ENCODE peak calls at places on chromosomes 13 and 19, in seven cellular contexts. One of them, this sample, is unnamed.

GRCh38 chr19:17865364-17866311 is 5.9 kb downstream of the RPL18A start:
- DNase-seq in uterus: no peak
- DNase-seq in cardiac muscle cell: no peak
- DNase-seq in neural progenitor cell: no peak
- DNase-seq in suprapubic skin: no peak
- DNase-seq in AG04450: no peak
- DNase-seq in heart left ventricle: no peak
- DNase-seq in this sample: no peak

GRCh38 chr13:114097504-114097892 is 34.9 kb downstream of the RASA3 start:
- DNase-seq in uterus: no peak
- DNase-seq in cardiac muscle cell: no peak
- DNase-seq in neural progenitor cell: no peak
- DNase-seq in suprapubic skin: peak; percentile 49
- DNase-seq in AG04450: no peak
- DNase-seq in heart left ventricle: no peak
- DNase-seq in this sample: no peak

GRCh38 chr13:113616281-113616906 is 31.8 kb downstream of the TFDP1 start:
- DNase-seq in uterus: no peak
- DNase-seq in cardiac muscle cell: peak; percentile 84
- DNase-seq in neural progenitor cell: no peak
- DNase-seq in suprapubic skin: no peak
- DNase-seq in AG04450: no peak
- DNase-seq in heart left ventricle: no peak
- DNase-seq in this sample: no peak

GRCh38 chr13:70964124-70964523 is 855.9 kb upstream of the KLHL1 start:
- DNase-seq in uterus: no peak
- DNase-seq in cardiac muscle cell: no peak
- DNase-seq in neural progenitor cell: peak; percentile 33
- DNase-seq in suprapubic skin: no peak
- DNase-seq in AG04450: no peak
- DNase-seq in heart left ventricle: no peak
- DNase-seq in this sample: no peak

GRCh38 chr13:36907801-36908200 is 12.2 kb downstream of the SMAD9 start:
- DNase-seq in uterus: no peak
- DNase-seq in cardiac muscle cell: no peak
- DNase-seq in neural progenitor cell: no peak
- DNase-seq in suprapubic skin: no peak
- DNase-seq in AG04450: no peak
- DNase-seq in heart left ventricle: no peak
- DNase-seq in this sample: no peak

GRCh38 chr19:35518313-35518712 is 4.9 kb upstream of the DMKN start:
- DNase-seq in uterus: no peak
- DNase-seq in cardiac muscle cell: peak; percentile 98
- DNase-seq in neural progenitor cell: no peak
- DNase-seq in suprapubic skin: no peak
- DNase-seq in AG04450: peak; percentile 92
- DNase-seq in heart left ventricle: no peak
- DNase-seq in this sample: peak; percentile 86

GRCh38 chr19:14370169-14370998 is 10.9 kb upstream of the ADGRE5 start:
- DNase-seq in uterus: no peak
- DNase-seq in cardiac muscle cell: no peak
- DNase-seq in neural progenitor cell: no peak
- DNase-seq in suprapubic skin: no peak
- DNase-seq in AG04450: no peak
- DNase-seq in heart left ventricle: no peak
- DNase-seq in this sample: no peak

GRCh38 chr13:84481958-84482357 is 599.7 kb upstream of the SLITRK1 start:
- DNase-seq in uterus: no peak
- DNase-seq in cardiac muscle cell: peak; percentile 6
- DNase-seq in neural progenitor cell: no peak
- DNase-seq in suprapubic skin: no peak
- DNase-seq in AG04450: peak; percentile 57
- DNase-seq in heart left ventricle: no peak
- DNase-seq in this sample: peak; percentile 9

GRCh38 chr13:25827986-25828385 is 223.8 kb downstream of the SHISA2 start:
- DNase-seq in uterus: no peak
- DNase-seq in cardiac muscle cell: no peak
- DNase-seq in neural progenitor cell: no peak
- DNase-seq in suprapubic skin: no peak
- DNase-seq in AG04450: no peak
- DNase-seq in heart left ventricle: no peak
- DNase-seq in this sample: no peak

GRCh38 chr19:48368942-48369341 is 4.8 kb downstream of the SYNGR4 start:
- DNase-seq in uterus: no peak
- DNase-seq in cardiac muscle cell: no peak
- DNase-seq in neural progenitor cell: no peak
- DNase-seq in suprapubic skin: no peak
- DNase-seq in AG04450: no peak
- DNase-seq in heart left ventricle: no peak
- DNase-seq in this sample: no peak

GRCh38 chr13:33119022-33119735 is 103.0 kb downstream of the KL start:
- DNase-seq in uterus: no peak
- DNase-seq in cardiac muscle cell: no peak
- DNase-seq in neural progenitor cell: no peak
- DNase-seq in suprapubic skin: no peak
- DNase-seq in AG04450: no peak
- DNase-seq in heart left ventricle: no peak
- DNase-seq in this sample: no peak

GRCh38 chr19:16566161-16566560 is 6.1 kb downstream of the SLC35E1 start:
- DNase-seq in uterus: no peak
- DNase-seq in cardiac muscle cell: no peak
- DNase-seq in neural progenitor cell: no peak
- DNase-seq in suprapubic skin: no peak
- DNase-seq in AG04450: no peak
- DNase-seq in heart left ventricle: no peak
- DNase-seq in this sample: no peak

GRCh38 chr13:28984825-28985224 is 164.7 kb downstream of the MTUS2 start:
- DNase-seq in uterus: no peak
- DNase-seq in cardiac muscle cell: no peak
- DNase-seq in neural progenitor cell: no peak
- DNase-seq in suprapubic skin: no peak
- DNase-seq in AG04450: no peak
- DNase-seq in heart left ventricle: no peak
- DNase-seq in this sample: no peak

GRCh38 chr19:47232422-47233211 is 1.6 kb upstream of the BBC3 start:
- DNase-seq in uterus: no peak
- DNase-seq in cardiac muscle cell: peak; percentile 56
- DNase-seq in neural progenitor cell: no peak
- DNase-seq in suprapubic skin: no peak
- DNase-seq in AG04450: no peak
- DNase-seq in heart left ventricle: no peak
- DNase-seq in this sample: peak; percentile 41

GRCh38 chr13:79612604-79613003 is 131.6 kb downstream of the NDFIP2 start:
- DNase-seq in uterus: no peak
- DNase-seq in cardiac muscle cell: no peak
- DNase-seq in neural progenitor cell: no peak
- DNase-seq in suprapubic skin: no peak
- DNase-seq in AG04450: no peak
- DNase-seq in heart left ventricle: no peak
- DNase-seq in this sample: no peak

DNA sequence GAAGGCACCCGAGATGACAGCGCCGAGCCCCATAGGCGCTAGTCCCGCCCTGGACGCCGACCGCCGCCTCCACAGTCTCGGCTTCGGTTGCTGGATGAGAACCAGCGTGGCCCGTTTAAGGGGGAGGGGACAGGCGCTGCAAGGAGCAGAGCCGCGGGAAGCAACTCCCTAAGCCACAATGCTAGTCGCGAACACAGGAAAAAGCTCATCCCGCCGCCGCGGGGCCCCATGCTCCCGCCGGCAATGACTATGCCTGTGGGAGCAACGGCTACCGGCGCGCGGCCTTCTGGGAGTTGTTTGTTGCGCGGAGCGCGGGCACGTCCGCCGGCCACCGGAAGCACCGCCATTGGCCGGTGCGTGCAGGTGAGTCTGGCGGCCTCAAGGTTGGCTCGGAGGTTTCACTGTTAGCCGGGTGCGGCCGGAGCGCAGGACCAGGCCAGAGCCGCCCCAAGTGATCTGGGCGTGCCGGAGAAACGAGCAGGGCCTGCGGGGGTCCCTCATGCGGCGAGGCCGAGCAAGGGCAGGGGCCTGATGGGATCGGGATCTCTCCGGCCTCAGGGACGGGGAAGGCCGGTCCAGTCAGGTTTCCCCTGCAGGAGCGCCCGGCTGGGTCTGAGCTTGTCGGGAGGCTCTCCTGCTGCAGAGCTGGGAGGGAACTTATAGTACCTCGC is at the start of gene ZNF544:
- DNase-seq in uterus: peak; percentile 62
- DNase-seq in cardiac muscle cell: peak; percentile 78
- DNase-seq in neural progenitor cell: peak; percentile 82
- DNase-seq in suprapubic skin: no peak
- DNase-seq in AG04450: peak; percentile 15
- DNase-seq in heart left ventricle: peak; percentile 89
- DNase-seq in this sample: no peak
- TF ChIP-seq CTCF in uterus: no peak
- TF ChIP-seq CTCF in cardiac muscle cell: no peak
- TF ChIP-seq CTCF in neural progenitor cell: peak; percentile 20
- TF ChIP-seq CTCF in suprapubic skin: no peak
- TF ChIP-seq CTCF in AG04450: peak; percentile 40
- TF ChIP-seq CTCF in heart left ventricle: no peak
- TF ChIP-seq CTCF in this sample: peak; percentile 31

GRCh38 chr19:2982983-2983350 is 5.6 kb downstream of the TLE6 start:
- DNase-seq in uterus: peak; percentile 91
- DNase-seq in cardiac muscle cell: peak; percentile 97
- DNase-seq in neural progenitor cell: peak; percentile 42
- DNase-seq in suprapubic skin: peak; percentile 94
- DNase-seq in AG04450: peak; percentile 61
- DNase-seq in heart left ventricle: peak; percentile 92
- DNase-seq in this sample: peak; percentile 51

GRCh38 chr19:2981898-2982297 is 4.5 kb downstream of the TLE6 start:
- DNase-seq in uterus: no peak
- DNase-seq in cardiac muscle cell: no peak
- DNase-seq in neural progenitor cell: no peak
- DNase-seq in suprapubic skin: no peak
- DNase-seq in AG04450: no peak
- DNase-seq in heart left ventricle: no peak
- DNase-seq in this sample: no peak

GRCh38 chr19:2982556-2982955 is 5.2 kb downstream of the TLE6 start:
- DNase-seq in uterus: no peak
- DNase-seq in cardiac muscle cell: no peak
- DNase-seq in neural progenitor cell: no peak
- DNase-seq in suprapubic skin: no peak
- DNase-seq in AG04450: no peak
- DNase-seq in heart left ventricle: no peak
- DNase-seq in this sample: no peak

GRCh38 chr19:2983351-2984195 is 6.2 kb downstream of the TLE6 start:
- DNase-seq in uterus: peak; percentile 77
- DNase-seq in cardiac muscle cell: peak; percentile 90
- DNase-seq in neural progenitor cell: peak; percentile 92
- DNase-seq in suprapubic skin: no peak
- DNase-seq in AG04450: no peak
- DNase-seq in heart left ventricle: peak; percentile 84
- DNase-seq in this sample: no peak

GRCh38 chr19:2984196-2984490 is 6.8 kb downstream of the TLE6 start:
- DNase-seq in uterus: no peak
- DNase-seq in cardiac muscle cell: no peak
- DNase-seq in neural progenitor cell: no peak
- DNase-seq in suprapubic skin: no peak
- DNase-seq in AG04450: no peak
- DNase-seq in heart left ventricle: no peak
- DNase-seq in this sample: no peak
- H3K4me3 ChIP-seq in uterus: peak overlapping the region; percentile 30
- H3K4me3 ChIP-seq in cardiac muscle cell: peak overlapping the region; percentile 21
- H3K4me3 ChIP-seq in neural progenitor cell: peak overlapping the region; percentile 19
- H3K4me3 ChIP-seq in suprapubic skin: peak overlapping the region; percentile 37
- H3K4me3 ChIP-seq in AG04450: peak overlapping the region; percentile 57
- H3K4me3 ChIP-seq in heart left ventricle: peak overlapping the region; percentile 52
- H3K4me3 ChIP-seq in this sample: peak overlapping the region; percentile 23

GRCh38 chr19:55080121-55080914 is 4.6 kb downstream of the EPS8L1 start:
- DNase-seq in uterus: peak; percentile 44
- DNase-seq in cardiac muscle cell: peak; percentile 67
- DNase-seq in neural progenitor cell: peak; percentile 83
- DNase-seq in suprapubic skin: no peak
- DNase-seq in AG04450: peak; percentile 13
- DNase-seq in heart left ventricle: peak; percentile 85
- DNase-seq in this sample: no peak

GRCh38 chr19:55080915-55081772 is 5.5 kb downstream of the EPS8L1 start:
- DNase-seq in uterus: peak; percentile 53
- DNase-seq in cardiac muscle cell: peak; percentile 79
- DNase-seq in neural progenitor cell: peak; percentile 85
- DNase-seq in suprapubic skin: no peak
- DNase-seq in AG04450: no peak
- DNase-seq in heart left ventricle: peak; percentile 93
- DNase-seq in this sample: no peak

GRCh38 chr19:55083004-55083850 is 7.6 kb downstream of the EPS8L1 start:
- DNase-seq in uterus: no peak
- DNase-seq in cardiac muscle cell: no peak
- DNase-seq in neural progenitor cell: no peak
- DNase-seq in suprapubic skin: no peak
- DNase-seq in AG04450: no peak
- DNase-seq in heart left ventricle: peak; percentile 52
- DNase-seq in this sample: no peak

GRCh38 chr19:55081773-55082022 is 6.0 kb downstream of the EPS8L1 start:
- DNase-seq in uterus: no peak
- DNase-seq in cardiac muscle cell: no peak
- DNase-seq in neural progenitor cell: no peak
- DNase-seq in suprapubic skin: no peak
- DNase-seq in AG04450: no peak
- DNase-seq in heart left ventricle: no peak
- DNase-seq in this sample: no peak

DNA sequence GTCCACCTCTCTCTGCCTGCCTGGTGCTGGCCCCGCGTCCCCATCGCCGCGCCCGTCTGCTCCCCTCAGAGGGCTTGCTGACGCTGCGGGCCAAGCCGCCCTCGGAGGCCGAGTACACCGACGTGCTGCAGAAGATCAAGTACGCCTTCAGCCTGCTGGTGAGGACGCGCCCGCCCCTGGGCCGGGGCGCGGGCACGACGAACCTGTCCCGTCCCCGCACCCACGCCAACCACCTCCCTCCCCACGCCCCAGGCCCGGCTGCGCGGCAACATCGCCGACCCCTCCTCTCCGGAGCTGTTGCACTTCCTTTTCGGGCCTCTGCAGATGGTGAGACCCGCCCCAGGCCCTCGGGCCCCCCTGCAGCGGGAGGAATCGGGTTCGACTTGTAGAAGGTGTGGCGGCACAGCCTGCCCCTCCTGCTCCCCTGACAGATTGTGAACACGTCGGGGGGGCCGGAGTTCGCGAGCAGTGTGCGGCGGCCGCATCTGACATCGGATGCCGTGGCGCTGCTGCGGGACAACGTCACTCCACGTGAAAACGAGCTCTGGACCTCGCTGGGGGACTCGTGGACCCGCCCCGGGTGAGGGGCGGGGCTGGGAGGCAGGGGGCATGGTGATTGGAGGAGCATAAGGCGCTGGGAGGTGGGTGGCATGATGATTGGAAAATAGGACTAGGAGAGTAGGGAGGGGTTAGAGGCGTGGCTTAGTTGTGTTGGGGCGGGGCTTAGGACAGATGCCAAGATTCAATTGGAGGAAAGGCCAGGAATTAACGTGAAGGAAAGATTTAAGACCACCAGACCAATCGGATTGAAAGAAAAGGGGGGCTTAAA is 6.6 kb downstream of the EPS8L1 start:
- DNase-seq in uterus: no peak
- DNase-seq in cardiac muscle cell: peak; percentile 54
- DNase-seq in neural progenitor cell: peak; percentile 72
- DNase-seq in suprapubic skin: no peak
- DNase-seq in AG04450: no peak
- DNase-seq in heart left ventricle: peak; percentile 72
- DNase-seq in this sample: no peak
- H3K27me3 ChIP-seq in uterus: peaks cover 34% of the 10 kb centered on the region
- H3K27me3 ChIP-seq in cardiac muscle cell: peaks cover 77% of the 10 kb centered on the region
- H3K27me3 ChIP-seq in neural progenitor cell: peaks cover 84% of the 10 kb centered on the region
- H3K27me3 ChIP-seq in suprapubic skin: peaks cover 77% of the 10 kb centered on the region
- H3K27me3 ChIP-seq in AG04450: peaks cover 69% of the 10 kb centered on the region
- H3K27me3 ChIP-seq in heart left ventricle: peaks cover 31% of the 10 kb centered on the region
- H3K27me3 ChIP-seq in this sample: peaks cover 19% of the 10 kb centered on the region

GRCh38 chr19:23440791-23441190 is 45.5 kb upstream of the ZNF91 start:
- DNase-seq in uterus: no peak
- DNase-seq in cardiac muscle cell: peak; percentile 0
- DNase-seq in neural progenitor cell: no peak
- DNase-seq in suprapubic skin: no peak
- DNase-seq in AG04450: no peak
- DNase-seq in heart left ventricle: no peak
- DNase-seq in this sample: no peak
- TF ChIP-seq CTCF in uterus: no peak
- TF ChIP-seq CTCF in cardiac muscle cell: peak; percentile 27
- TF ChIP-seq CTCF in neural progenitor cell: peak; percentile 29
- TF ChIP-seq CTCF in suprapubic skin: peak; percentile 8
- TF ChIP-seq CTCF in AG04450: peak; percentile 42
- TF ChIP-seq CTCF in heart left ventricle: peak; percentile 18
- TF ChIP-seq CTCF in this sample: peak; percentile 32

This sample was measured in BJ.